ENCODE peak calls at places on chromosome 5, in six cellular contexts. U is tibial artery, W is astrocyte of the spinal cord, M is fibroblast of lung, F is breast epithelium, Z is bronchial epithelial cell. O is an unnamed sample.

GRCh38 chr5:10595305-10595677 is 31.4 kb downstream of the ANKRD33B start:
- DNase-seq in Z (peak), W (no peak), F (no peak), M (peak), U (peak), O (no peak)

GRCh38 chr5:102937916-102938315 is 182.0 kb downstream of the GIN1 start:
- DNase-seq in U (no peak), F (no peak), W (peak), Z (no peak), M (peak), O (no peak)

GRCh38 chr5:74251106-74252032 is 389.2 kb downstream of the ENC1 start:
- DNase-seq in U (peak), M (peak), W (peak), F (no peak), Z (peak), O (no peak)

GRCh38 chr5:1415059-1415425 is 30.2 kb downstream of the SLC6A3 start:
- DNase-seq in U (no peak), Z (no peak), W (no peak), M (no peak), F (no peak), O (no peak)

GRCh38 chr5:172846249-172846648 is 12.2 kb downstream of the ERGIC1 start:
- DNase-seq in F (no peak), U (no peak), M (no peak), Z (peak), W (no peak), O (no peak)

GRCh38 chr5:175712681-175713085 is 54.8 kb downstream of the HRH2 start:
- DNase-seq in W (no peak), M (no peak), Z (no peak), F (no peak), U (peak), O (peak)

GRCh38 chr5:126972062-126972895 is 58.1 kb downstream of the MARCHF3 start:
- DNase-seq in F (no peak), W (no peak), Z (no peak), M (peak), U (no peak), O (no peak)

GRCh38 chr5:173340451-173340850 is 12.2 kb upstream of the STC2 start:
- DNase-seq in Z (no peak), M (no peak), U (no peak), W (no peak), F (no peak), O (no peak)

GRCh38 chr5:93584531-93585053 is 1.6 kb downstream of the NR2F1 start:
- DNase-seq in M (no peak), W (peak), U (no peak), Z (no peak), F (no peak), O (no peak)

GRCh38 chr5:173550641-173551040 is 65.8 kb downstream of the BOD1 start:
- DNase-seq in U (no peak), F (no peak), W (no peak), M (no peak), Z (no peak), O (no peak)

GRCh38 chr5:139705655-139706587 is 57.8 kb downstream of the CXXC5 start:
- DNase-seq in U (no peak), F (no peak), Z (no peak), W (no peak), M (no peak), O (no peak)

GRCh38 chr5:34548086-34548403 is 108.1 kb upstream of the RAI14 start:
- DNase-seq in Z (no peak), F (no peak), W (no peak), M (no peak), U (no peak), O (no peak)

GRCh38 chr5:146233441-146233840 is 30.0 kb downstream of the RBM27 start:
- DNase-seq in Z (no peak), W (no peak), U (no peak), F (no peak), M (no peak), O (no peak)

GRCh38 chr5:152622628-152623027 is 217.5 kb upstream of the NMUR2 start:
- DNase-seq in U (no peak), F (no peak), Z (no peak), M (no peak), W (no peak), O (no peak)

GRCh38 chr5:82494942-82495341 is 216.8 kb upstream of the RPS23 start:
- DNase-seq in W (no peak), F (no peak), U (no peak), M (peak), Z (peak), O (no peak)

GRCh38 chr5:57174128-57174849 is 430 bp downstream of the GPBP1 start:
- DNase-seq in W (no peak), Z (no peak), U (no peak), M (peak), F (peak), O (peak)

GRCh38 chr5:174897281-174897950 is 173.0 kb downstream of the MSX2 start:
- DNase-seq in Z (no peak), W (no peak), F (no peak), M (no peak), U (no peak), O (no peak)

GRCh38 chr5:150224483-150225027 is 34.7 kb downstream of the SLC6A7 start:
- DNase-seq in F (no peak), Z (no peak), W (no peak), U (no peak), M (no peak), O (no peak)

GRCh38 chr5:176578391-176578808 is 29.3 kb downstream of the CDHR2 start:
- DNase-seq in M (peak), U (no peak), W (peak), F (peak), Z (peak), O (no peak)

GRCh38 chr5:144122081-144122480 is 48.4 kb downstream of the YIPF5 start:
- DNase-seq in F (no peak), Z (no peak), M (no peak), U (no peak), W (no peak), O (no peak)

GRCh38 chr5:56696900-56697299 is 118.4 kb upstream of the MAP3K1 start:
- DNase-seq in Z (no peak), U (no peak), M (peak), W (peak), F (no peak), O (no peak)

GRCh38 chr5:17314907-17315471 is 97.6 kb downstream of the BASP1 start:
- DNase-seq in Z (no peak), W (no peak), F (no peak), U (no peak), M (peak), O (no peak)

GRCh38 chr5:39779836-39780235 is 355.1 kb upstream of the DAB2 start:
- DNase-seq in U (no peak), M (no peak), Z (no peak), W (no peak), F (no peak), O (no peak)

GRCh38 chr5:170405822-170406221 is 16.7 kb upstream of the KCNMB1 start:
- DNase-seq in Z (no peak), U (no peak), W (no peak), F (no peak), M (no peak), O (no peak)

GRCh38 chr5:56026863-56027300 is 32.1 kb upstream of the IL6ST start:
- DNase-seq in F (no peak), W (peak), U (no peak), Z (peak), M (peak), O (no peak)

GRCh38 chr5:173733065-173733824 is 116.8 kb upstream of the BOD1 start:
- DNase-seq in Z (no peak), U (no peak), F (no peak), W (no peak), M (no peak), O (peak)

GRCh38 chr5:122311888-122312669 is at the start of gene SNCAIP:
- DNase-seq in Z (no peak), M (peak), F (no peak), W (peak), U (peak), O (peak)

GRCh38 chr5:115586525-115587146 is 15.6 kb downstream of the TICAM2 start:
- DNase-seq in U (no peak), M (peak), F (no peak), Z (peak), W (peak), O (no peak)

GRCh38 chr5:36153299-36153677 is 1.4 kb downstream of the SKP2 start:
- DNase-seq in F (no peak), Z (no peak), U (no peak), W (no peak), M (no peak), O (no peak)

GRCh38 chr5:10441992-10442435 is 335 bp downstream of the ROPN1L start:
- DNase-seq in W (no peak), F (no peak), U (no peak), M (no peak), Z (no peak), O (no peak)

GRCh38 chr5:77218263-77218662 is 7.8 kb downstream of the PDE8B start:
- DNase-seq in W (no peak), F (no peak), U (no peak), Z (no peak), M (no peak), O (no peak)
- TF ChIP-seq CTCF in W (peak), F (no peak), U (no peak), Z (peak), M (peak), O (no peak)

GRCh38 chr5:148583421-148583965 is 70.8 kb downstream of the HTR4 start:
- DNase-seq in U (no peak), F (no peak), W (no peak), Z (peak), M (no peak), O (no peak)

GRCh38 chr5:148584103-148584502 is 70.2 kb downstream of the HTR4 start:
- DNase-seq in F (no peak), Z (no peak), W (no peak), U (no peak), M (no peak), O (no peak)

GRCh38 chr5:148586796-148587195 is 67.5 kb downstream of the HTR4 start:
- DNase-seq in M (no peak), U (no peak), F (no peak), Z (no peak), W (no peak), O (no peak)

DNA sequence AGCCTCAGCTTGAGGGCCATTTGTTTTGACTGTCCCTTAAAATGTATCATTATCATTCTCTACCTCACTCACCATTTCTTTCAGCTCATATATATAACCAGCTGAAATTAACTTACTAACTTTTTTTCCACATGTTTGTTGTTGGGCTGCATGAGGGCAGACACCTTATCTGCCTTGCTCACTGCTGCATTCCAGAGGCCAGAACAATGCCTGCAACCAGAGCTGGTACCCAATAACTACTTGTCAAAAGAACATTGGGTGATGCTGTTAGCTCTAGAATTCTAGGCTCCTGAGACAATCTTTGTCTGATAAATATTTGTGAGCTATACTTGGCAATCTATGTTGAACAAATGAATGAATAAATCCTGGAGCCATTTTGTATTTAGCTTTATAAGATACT is 68.3 kb downstream of the HTR4 start:
- DNase-seq in W (no peak), U (no peak), F (no peak), M (no peak), Z (peak), O (no peak)
- TF ChIP-seq CTCF in W (no peak), U (no peak), F (no peak), M (no peak), Z (no peak), O (no peak)

GRCh38 chr5:76544268-76544926 is 78.8 kb downstream of the F2RL2 start:
- DNase-seq in Z (peak), W (peak), F (no peak), M (peak), U (no peak), O (no peak)
- TF ChIP-seq CTCF in Z (peak), W (peak), F (peak), M (peak), U (no peak), O (no peak)

DNA sequence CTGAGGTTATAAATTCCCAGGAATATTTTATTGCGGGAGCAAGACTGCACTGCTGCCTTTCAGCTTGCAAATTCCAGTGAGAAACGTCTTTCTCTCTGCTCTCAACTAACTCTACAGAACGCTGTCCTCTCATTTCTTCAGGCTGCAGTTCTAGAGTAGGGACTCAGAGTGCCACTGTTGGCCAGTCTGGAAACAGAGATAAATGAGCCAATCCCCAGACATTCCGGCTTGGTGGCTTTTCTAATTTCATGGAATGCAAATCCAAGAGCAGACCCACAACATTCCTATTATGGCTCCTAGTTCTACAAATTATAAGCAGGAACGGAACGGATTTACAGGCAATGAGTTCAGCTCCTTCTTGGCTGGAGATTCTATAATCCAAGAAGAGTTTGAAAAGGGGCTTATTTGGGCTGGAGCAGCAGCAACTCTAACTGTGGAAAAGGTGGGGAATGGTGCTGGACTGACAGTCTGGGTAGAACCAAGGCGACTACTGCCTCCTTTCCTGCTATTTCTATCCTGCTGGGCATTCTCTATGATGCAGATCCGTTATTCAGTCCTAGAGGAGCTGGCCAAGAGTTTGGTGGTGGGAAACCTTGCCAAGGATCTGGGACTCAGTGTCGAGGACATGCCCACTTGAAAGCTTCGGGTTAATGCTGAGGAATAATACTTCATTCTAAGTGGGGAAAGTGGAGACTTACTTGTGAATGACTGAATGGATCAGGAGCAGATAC is 9.3 kb downstream of the PCDHGA12 start:
- DNase-seq in U (no peak), M (no peak), Z (no peak), F (no peak), W (no peak), O (no peak)
- TF ChIP-seq CTCF in U (no peak), M (no peak), Z (no peak), F (no peak), W (no peak), O (no peak)

GRCh38 chr5:166856771-166857170 is 1434.7 kb upstream of the WWC1 start:
- DNase-seq in F (no peak), M (no peak), W (no peak), Z (no peak), U (no peak), O (no peak)
- TF ChIP-seq CTCF in F (no peak), M (no peak), W (no peak), Z (no peak), U (no peak), O (no peak)

O was measured in dorsolateral prefrontal cortex.